ENCODE peak calls at places on chromosomes 5 and 9, in four cellular contexts. N is NCI-H82, C is aorta, M is AG04449. U is an unnamed sample.

GRCh38 chr5:177336112-177336511 is 15.4 kb downstream of the LMAN2 start:
- DNase-seq in N (peak; percentile 46), C (no peak), M (no peak), U (peak; percentile 21)

GRCh38 chr5:175309218-175309617 is 134.8 kb downstream of the DRD1 start:
- DNase-seq in N (no peak), C (no peak), M (no peak), U (no peak)

GRCh38 chr5:36790847-36791246 is 85.7 kb upstream of the NIPBL start:
- DNase-seq in N (no peak), C (no peak), M (no peak), U (no peak)

GRCh38 chr5:588406-588995 is 23.6 kb upstream of the CEP72 start:
- DNase-seq in N (no peak), C (no peak), M (no peak), U (no peak)

GRCh38 chr5:116380615-116381014 is 194.0 kb downstream of the SEMA6A start:
- DNase-seq in N (no peak), C (no peak), M (no peak), U (no peak)

GRCh38 chr9:110069326-110070248 is 138.4 kb downstream of the C9orf152 start:
- DNase-seq in N (no peak), C (peak; percentile 72), M (peak; percentile 76), U (no peak)

GRCh38 chr5:162703914-162704313 is 636.3 kb downstream of the GABRG2 start:
- DNase-seq in N (no peak), C (no peak), M (no peak), U (no peak)

GRCh38 chr5:62144395-62145022 is 161.5 kb upstream of the KIF2A start:
- DNase-seq in N (no peak), C (peak; percentile 54), M (no peak), U (no peak)

U was measured in NCI-H524.